ENCODE peak calls at places on chromosomes 5 and 9, in five cellular contexts. E is neural progenitor cell, I is GM23248, S is Panc1, T is GM12878. V is an unnamed sample.

GRCh38 chr9:89687216-89687615 is 82.4 kb downstream of the GADD45G start:
- DNase-seq in I (no peak), S (no peak), T (no peak), E (no peak), V (no peak)

GRCh38 chr9:105296889-105297288 is 52.4 kb downstream of the SLC44A1 start:
- DNase-seq in I (peak; percentile 97), T (no peak), S (no peak), E (peak; percentile 31), V (no peak)

GRCh38 chr9:133487331-133487725 is 8.4 kb upstream of the SLC2A6 start:
- DNase-seq in T (no peak), S (no peak), I (no peak), E (no peak), V (no peak)

GRCh38 chr5:126338516-126339153 is 84.6 kb upstream of the GRAMD2B start:
- DNase-seq in S (no peak), I (no peak), E (no peak), T (no peak), V (no peak)

GRCh38 chr9:134643306-134643705 is 1.7 kb downstream of the COL5A1 start:
- DNase-seq in E (peak; percentile 42), I (peak; percentile 79), S (no peak), T (no peak), V (no peak)

GRCh38 chr9:105994970-105995369 is 300.6 kb downstream of the TMEM38B start:
- DNase-seq in T (no peak), E (no peak), I (peak; percentile 2), S (no peak), V (no peak)

GRCh38 chr5:91361055-91361701 is 21.9 kb downstream of the ARRDC3 start:
- DNase-seq in E (no peak), S (no peak), T (peak; percentile 49), I (no peak), V (no peak)

GRCh38 chr5:92594031-92594430 is 987.0 kb downstream of the NR2F1-AS1 start:
- DNase-seq in I (no peak), E (peak; percentile 87), S (no peak), T (no peak), V (no peak)

GRCh38 chr9:19154135-19154612 is 26.9 kb upstream of the PLIN2 start:
- DNase-seq in E (no peak), I (peak; percentile 85), S (no peak), T (no peak), V (peak; percentile 33)

GRCh38 chr9:131090025-131090787 is 6.1 kb upstream of the AIF1L start:
- DNase-seq in I (no peak), T (no peak), E (no peak), S (no peak), V (no peak)

GRCh38 chr9:35827486-35827885 is 1.0 kb downstream of the FAM221B start:
- DNase-seq in S (no peak), E (no peak), I (peak; percentile 91), T (no peak), V (no peak)

GRCh38 chr5:109939109-109939682 is 249.5 kb downstream of the MAN2A1 start:
- DNase-seq in E (no peak), T (no peak), S (no peak), I (peak; percentile 76), V (no peak)

GRCh38 chr9:122007837-122008236 is 85.3 kb downstream of the TTLL11 start:
- DNase-seq in I (no peak), E (no peak), S (no peak), T (no peak), V (no peak)

GRCh38 chr5:103497782-103498181 is 64.8 kb downstream of the NUDT12 start:
- DNase-seq in T (no peak), S (no peak), E (no peak), I (no peak), V (no peak)
- H3K4me3 ChIP-seq in T (no peak overlapping the region), S (no peak overlapping the region), E (no peak overlapping the region), I (no peak overlapping the region), V (peak overlapping the region; percentile 3)

DNA sequence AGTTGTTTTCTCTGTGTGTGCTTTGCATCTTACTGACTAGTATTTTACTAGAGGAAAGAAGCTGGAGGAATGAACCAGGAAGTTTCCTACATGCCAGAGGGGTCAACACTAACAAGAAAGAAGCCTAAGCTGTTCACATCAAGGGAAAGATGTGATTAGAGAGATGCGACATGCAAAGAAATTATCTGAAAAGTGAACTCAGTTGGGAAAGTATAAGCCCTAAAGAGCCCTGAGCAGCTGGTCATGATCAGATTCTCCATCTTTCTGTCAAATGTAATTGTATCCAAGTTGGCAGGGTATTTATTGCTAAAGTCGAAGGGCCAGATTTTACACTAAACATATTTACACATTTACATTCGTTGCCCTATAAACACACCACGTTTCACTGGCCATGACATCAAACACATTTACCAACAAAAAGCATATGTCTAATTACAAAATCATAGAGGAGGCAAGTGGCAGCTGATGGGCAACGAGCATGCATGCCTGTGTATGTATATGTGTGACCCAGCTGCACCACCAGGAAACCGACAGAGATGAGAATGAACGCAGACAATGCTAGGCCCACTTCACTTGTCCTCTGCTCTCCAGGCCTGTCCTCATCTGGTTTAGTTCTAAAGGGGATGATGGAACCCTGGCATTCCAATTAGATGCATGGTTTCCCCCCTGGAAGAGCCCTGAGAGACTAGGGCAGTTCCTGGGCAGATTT is 6.3 kb downstream of the FOXD1 start:
- DNase-seq in E (peak; percentile 16), T (no peak), S (no peak), I (peak; percentile 3), V (no peak)
- H3K27me3 ChIP-seq in E (peaks cover 97% of the 10 kb centered on the region), T (peaks cover 12% of the 10 kb centered on the region), S (no peaks in the 10 kb centered on the region), I (no peaks in the 10 kb centered on the region), V (peaks cover 95% of the 10 kb centered on the region)

GRCh38 chr5:158976035-158976434 is 123.7 kb downstream of the EBF1 start:
- DNase-seq in S (peak; percentile 54), E (peak; percentile 21), I (peak; percentile 86), T (no peak), V (no peak)

GRCh38 chr5:158979290-158979689 is 120.4 kb downstream of the EBF1 start:
- DNase-seq in E (no peak), T (no peak), S (no peak), I (no peak), V (no peak)

GRCh38 chr5:158977642-158978041 is 122.1 kb downstream of the EBF1 start:
- DNase-seq in T (no peak), I (no peak), E (no peak), S (no peak), V (no peak)

GRCh38 chr5:158978061-158978745 is 121.5 kb downstream of the EBF1 start:
- DNase-seq in T (no peak), S (no peak), E (no peak), I (peak; percentile 70), V (no peak)

GRCh38 chr5:158979749-158980521 is 119.8 kb downstream of the EBF1 start:
- DNase-seq in E (peak; percentile 31), I (peak; percentile 79), S (no peak), T (no peak), V (peak; percentile 52)
- H3K4me3 ChIP-seq in E (peak overlapping the region; percentile 26), I (peak overlapping the region; percentile 68), S (peak overlapping the region; percentile 26), T (no peak overlapping the region), V (peak overlapping the region; percentile 52)

DNA sequence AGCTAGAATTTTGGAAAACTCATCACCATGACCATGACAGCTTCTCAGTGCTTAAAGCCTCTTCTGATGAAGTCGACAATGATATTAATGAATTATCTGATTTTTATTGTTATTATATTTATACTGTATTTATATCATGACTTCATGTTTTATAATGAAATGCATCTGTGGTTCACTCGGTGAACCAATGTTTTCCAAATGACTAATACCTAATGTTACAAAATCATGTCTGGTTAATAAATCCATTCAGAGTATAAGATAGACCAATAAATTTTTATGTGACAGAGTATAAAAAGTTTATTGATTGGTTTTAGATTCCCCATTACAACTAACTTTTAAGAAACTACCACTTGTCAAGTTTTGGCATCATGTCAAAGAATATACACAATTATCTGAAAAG is 416.5 kb downstream of the MLLT3 start:
- DNase-seq in S (no peak), E (no peak), T (no peak), I (peak; percentile 64), V (no peak)
- H3K27me3 ChIP-seq in S (no peaks in the 10 kb centered on the region), E (no peaks in the 10 kb centered on the region), T (no peaks in the 10 kb centered on the region), I (peaks cover 22% of the 10 kb centered on the region), V (no peaks in the 10 kb centered on the region)

DNA sequence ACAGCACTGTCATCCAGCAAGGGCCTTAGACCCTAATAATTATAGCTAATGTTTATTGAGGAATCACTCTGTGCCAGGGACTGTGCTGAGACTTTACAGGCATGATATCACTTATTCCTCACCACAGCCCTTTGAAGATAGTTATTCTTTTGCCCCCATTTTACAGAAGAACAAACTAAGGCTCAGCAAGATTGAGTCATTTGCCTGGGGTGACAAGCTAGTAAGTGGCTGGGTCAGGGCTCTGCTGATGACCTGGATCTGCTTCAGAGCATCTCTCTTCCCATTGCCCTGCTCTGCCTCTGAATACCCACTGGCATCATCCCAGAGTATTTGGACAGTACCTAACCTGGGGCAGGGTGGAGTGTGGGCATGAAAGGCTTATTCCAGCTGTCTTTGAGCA is 11.8 kb downstream of the JADE2 start:
- DNase-seq in S (no peak), E (no peak), I (no peak), T (no peak), V (no peak)
- H3K4me3 ChIP-seq in S (no peak overlapping the region), E (no peak overlapping the region), I (no peak overlapping the region), T (no peak overlapping the region), V (no peak overlapping the region)

DNA sequence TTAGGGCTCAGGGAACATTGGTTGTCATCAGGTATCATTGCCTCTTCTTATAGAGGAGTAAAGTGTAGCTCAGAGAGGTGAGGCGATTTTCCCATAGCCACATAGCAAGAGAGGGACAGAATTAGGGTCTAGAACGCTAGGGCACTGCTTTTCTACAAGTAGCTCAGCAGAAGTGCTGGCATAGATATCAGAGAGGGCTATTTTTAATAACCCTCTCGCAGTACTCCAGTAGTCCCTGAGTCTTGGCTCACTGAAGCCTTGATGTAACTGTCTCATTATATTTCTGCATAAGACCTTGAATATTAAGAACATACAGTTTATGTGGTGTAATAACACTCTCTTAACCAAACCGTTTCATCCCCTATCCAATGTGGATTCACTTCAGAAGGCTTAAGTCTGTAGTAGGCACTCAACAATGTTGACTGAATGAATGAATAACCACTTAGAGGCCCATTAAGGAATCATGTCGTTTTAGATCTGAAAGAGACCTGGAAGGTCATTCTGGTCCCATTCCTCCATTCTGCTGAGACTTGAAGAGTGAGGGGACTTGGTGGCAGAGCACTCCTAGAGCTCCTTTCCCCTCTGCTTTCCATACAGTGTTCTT is 4.7 kb upstream of the FRMPD1 start:
- DNase-seq in I (no peak), T (no peak), S (no peak), E (no peak), V (no peak)
- H3K27me3 ChIP-seq in I (peaks cover 73% of the 10 kb centered on the region), T (peaks cover 11% of the 10 kb centered on the region), S (peaks cover 70% of the 10 kb centered on the region), E (peaks cover 77% of the 10 kb centered on the region), V (peaks cover 44% of the 10 kb centered on the region)